ENCODE peak calls at places on chromosomes 3 and 15, in ten cellular contexts. D, G, W, L, I, R, O, F, P and M are unnamed samples. For H3K36me3, the result is how much of the 10 kb centered on the place peaks cover.

GRCh38 chr15:100050877-100051786 is 290.6 kb downstream of the ADAMTS17 start:
- DNase-seq in D (no peak), G (no peak), W (no peak), L (no peak), I (no peak), R (no peak), O (no peak), F (no peak), P (no peak), M (no peak)

GRCh38 chr3:126678691-126679317 is 23.9 kb upstream of the TXNRD3 start:
- DNase-seq in D (no peak), G (no peak), W (no peak), L (no peak), I (no peak), R (no peak), O (no peak), F (no peak), P (no peak), M (no peak)

GRCh38 chr15:39255760-39256159 is 325.1 kb upstream of the THBS1 start:
- DNase-seq in D (no peak), G (no peak), W (no peak), L (no peak), I (no peak), R (no peak), O (no peak), F (peak), P (no peak), M (no peak)

GRCh38 chr3:149095487-149095886 is 9.2 kb upstream of the HLTF start:
- DNase-seq in D (no peak), G (no peak), W (no peak), L (no peak), I (no peak), R (no peak), O (no peak), F (no peak), P (no peak), M (no peak)

GRCh38 chr3:27827041-27827440 is 104.9 kb upstream of the EOMES start:
- DNase-seq in D (no peak), G (peak), W (no peak), L (no peak), I (no peak), R (no peak), O (no peak), F (no peak), P (no peak), M (no peak)

GRCh38 chr3:182258538-182259177 is 534.6 kb upstream of the ATP11B start:
- DNase-seq in D (no peak), G (peak), W (no peak), L (peak), I (no peak), R (peak), O (no peak), F (no peak), P (peak), M (peak)

GRCh38 chr3:58569287-58570001 is 7.7 kb downstream of the FAM107A start:
- DNase-seq in D (no peak), G (no peak), W (no peak), L (no peak), I (no peak), R (no peak), O (no peak), F (no peak), P (no peak), M (no peak)

GRCh38 chr3:9422712-9423424 is 25.5 kb downstream of the SETD5 start:
- DNase-seq in D (peak), G (peak), W (peak), L (peak), I (peak), R (peak), O (no peak), F (peak), P (peak), M (peak)

GRCh38 chr3:3984053-3984452 is 184.8 kb downstream of the LRRN1 start:
- DNase-seq in D (no peak), G (no peak), W (no peak), L (no peak), I (no peak), R (no peak), O (no peak), F (no peak), P (no peak), M (no peak)

GRCh38 chr3:168991813-168992212 is 671.7 kb downstream of the MECOM start:
- DNase-seq in D (no peak), G (no peak), W (no peak), L (peak), I (no peak), R (no peak), O (no peak), F (no peak), P (no peak), M (no peak)

GRCh38 chr3:27556854-27557253 is 72.7 kb upstream of the SLC4A7 start:
- DNase-seq in D (no peak), G (no peak), W (no peak), L (peak), I (no peak), R (no peak), O (no peak), F (no peak), P (no peak), M (no peak)

GRCh38 chr3:141399200-141399599 is 30.9 kb downstream of the ZBTB38 start:
- DNase-seq in D (no peak), G (peak), W (no peak), L (no peak), I (no peak), R (no peak), O (no peak), F (no peak), P (no peak), M (no peak)

GRCh38 chr3:178507507-178508442 is 28.5 kb upstream of the KCNMB2 start:
- DNase-seq in D (no peak), G (no peak), W (peak), L (peak), I (no peak), R (no peak), O (no peak), F (peak), P (no peak), M (no peak)

GRCh38 chr15:81480645-81481053 is 106.6 kb upstream of the TMC3 start:
- DNase-seq in D (no peak), G (peak), W (peak), L (peak), I (peak), R (peak), O (no peak), F (no peak), P (peak), M (no peak)

GRCh38 chr3:194286747-194287146 is 64.4 kb downstream of the CPN2 start:
- DNase-seq in D (no peak), G (peak), W (no peak), L (no peak), I (no peak), R (peak), O (no peak), F (no peak), P (no peak), M (peak)

GRCh38 chr15:28907338-28907961 is 21.7 kb downstream of the APBA2 start:
- DNase-seq in D (no peak), G (no peak), W (no peak), L (no peak), I (no peak), R (no peak), O (no peak), F (no peak), P (no peak), M (peak)

GRCh38 chr3:71153753-71154152 is 429.8 kb downstream of the FOXP1 start:
- DNase-seq in D (no peak), G (no peak), W (no peak), L (peak), I (no peak), R (no peak), O (no peak), F (no peak), P (no peak), M (no peak)

GRCh38 chr3:84108442-84108971 is 850.3 kb upstream of the CADM2 start:
- DNase-seq in D (no peak), G (peak), W (no peak), L (peak), I (no peak), R (no peak), O (no peak), F (no peak), P (peak), M (no peak)

GRCh38 chr3:166752214-166752613 is 627.9 kb downstream of the ZBBX start:
- DNase-seq in D (no peak), G (no peak), W (no peak), L (peak), I (no peak), R (no peak), O (no peak), F (no peak), P (no peak), M (no peak)

GRCh38 chr15:32998182-32998581 is 196.3 kb downstream of the FMN1 start:
- DNase-seq in D (no peak), G (no peak), W (no peak), L (no peak), I (no peak), R (no peak), O (no peak), F (no peak), P (no peak), M (no peak)

GRCh38 chr3:51953445-51953844 is 1.7 kb upstream of the GPR62 start:
- DNase-seq in D (no peak), G (no peak), W (no peak), L (peak), I (no peak), R (no peak), O (no peak), F (no peak), P (peak), M (no peak)

GRCh38 chr3:125594581-125595011 is 701 bp downstream of the OSBPL11 start:
- DNase-seq in D (no peak), G (peak), W (no peak), L (no peak), I (peak), R (no peak), O (no peak), F (peak), P (peak), M (peak)

GRCh38 chr3:127840671-127841070 is 18.4 kb upstream of the MGLL start:
- DNase-seq in D (no peak), G (no peak), W (no peak), L (no peak), I (no peak), R (no peak), O (no peak), F (no peak), P (no peak), M (no peak)

GRCh38 chr3:47416041-47416440 is 35.2 kb downstream of the PTPN23 start:
- DNase-seq in D (no peak), G (peak), W (no peak), L (no peak), I (no peak), R (no peak), O (no peak), F (no peak), P (no peak), M (peak)

GRCh38 chr3:106610362-106610997 is 741.7 kb upstream of the CBLB start:
- DNase-seq in D (no peak), G (no peak), W (no peak), L (peak), I (no peak), R (no peak), O (no peak), F (no peak), P (peak), M (no peak)

GRCh38 chr15:31214158-31214863 is 112.3 kb upstream of the KLF13 start:
- DNase-seq in D (no peak), G (no peak), W (no peak), L (no peak), I (no peak), R (no peak), O (no peak), F (no peak), P (no peak), M (no peak)

GRCh38 chr3:162704991-162705390 is 1208.4 kb downstream of the OTOL1 start:
- DNase-seq in D (no peak), G (no peak), W (no peak), L (no peak), I (no peak), R (no peak), O (no peak), F (no peak), P (no peak), M (no peak)

GRCh38 chr3:154730221-154730620 is 300.2 kb upstream of the GPR149 start:
- DNase-seq in D (no peak), G (no peak), W (no peak), L (no peak), I (no peak), R (no peak), O (no peak), F (no peak), P (no peak), M (no peak)

GRCh38 chr15:72338148-72338547 is 18.2 kb upstream of the CELF6 start:
- DNase-seq in D (no peak), G (no peak), W (no peak), L (no peak), I (no peak), R (no peak), O (no peak), F (no peak), P (no peak), M (no peak)

GRCh38 chr3:184316792-184317191 is 2.4 kb downstream of the EIF4G1 start:
- DNase-seq in D (no peak), G (no peak), W (no peak), L (no peak), I (no peak), R (no peak), O (no peak), F (no peak), P (no peak), M (peak)

GRCh38 chr3:107579372-107579771 is 56.6 kb downstream of the BBX start:
- DNase-seq in D (no peak), G (no peak), W (no peak), L (no peak), I (no peak), R (no peak), O (no peak), F (no peak), P (no peak), M (no peak)

GRCh38 chr3:129277829-129278271 is 820 bp upstream of the HMCES start:
- DNase-seq in D (no peak), G (peak), W (no peak), L (no peak), I (peak), R (no peak), O (no peak), F (no peak), P (no peak), M (peak)

GRCh38 chr15:67090297-67091072 is 25.1 kb downstream of the SMAD3 start:
- DNase-seq in D (no peak), G (no peak), W (no peak), L (no peak), I (no peak), R (no peak), O (no peak), F (no peak), P (no peak), M (no peak)

GRCh38 chr15:67092726-67093125 is 27.3 kb downstream of the SMAD3 start:
- DNase-seq in D (no peak), G (no peak), W (no peak), L (no peak), I (no peak), R (no peak), O (no peak), F (no peak), P (no peak), M (no peak)

GRCh38 chr15:67091966-67092677 is 26.7 kb downstream of the SMAD3 start:
- DNase-seq in D (no peak), G (peak), W (no peak), L (no peak), I (no peak), R (no peak), O (no peak), F (no peak), P (no peak), M (peak)

GRCh38 chr15:67089218-67090193 is 24.1 kb downstream of the SMAD3 start:
- DNase-seq in D (no peak), G (no peak), W (no peak), L (peak), I (no peak), R (no peak), O (no peak), F (peak), P (peak), M (no peak)

GRCh38 chr15:67091073-67091965 is 25.9 kb downstream of the SMAD3 start:
- DNase-seq in D (no peak), G (no peak), W (peak), L (peak), I (no peak), R (no peak), O (peak), F (peak), P (peak), M (no peak)
- H3K4me3 ChIP-seq in D (no peak), G (no peak), W (no peak), L (peak), I (peak), R (no peak), O (peak), F (no peak), P (no peak), M (no peak)

GRCh38 chr3:63950698-63951097 is 38.5 kb upstream of the SCAANT1 start:
- DNase-seq in D (no peak), G (no peak), W (no peak), L (no peak), I (no peak), R (no peak), O (no peak), F (no peak), P (no peak), M (no peak)
- H3K36me3 ChIP-seq in D (under half), G (under half), W (under half), L (under half), I (under half), R (under half), O (under half), F (under half), P (under half), M (under half)

GRCh38 chr3:140186421-140186920 is 251.5 kb downstream of the CLSTN2 start:
- DNase-seq in D (no peak), G (no peak), W (peak), L (no peak), I (no peak), R (no peak), O (no peak), F (peak), P (peak), M (no peak)
- H3K4me3 ChIP-seq in D (no peak), G (no peak), W (no peak), L (no peak), I (no peak), R (no peak), O (no peak), F (no peak), P (no peak), M (no peak)

GRCh38 chr3:49984424-49984823 is 44.5 kb downstream of the RBM6 start:
- DNase-seq in D (no peak), G (no peak), W (no peak), L (no peak), I (no peak), R (no peak), O (no peak), F (no peak), P (no peak), M (no peak)
- H3K36me3 ChIP-seq in D (under half), G (under half), W (under half), L (under half), I (under half), R (under half), O (under half), F (under half), P (under half), M (under half)

DNA sequence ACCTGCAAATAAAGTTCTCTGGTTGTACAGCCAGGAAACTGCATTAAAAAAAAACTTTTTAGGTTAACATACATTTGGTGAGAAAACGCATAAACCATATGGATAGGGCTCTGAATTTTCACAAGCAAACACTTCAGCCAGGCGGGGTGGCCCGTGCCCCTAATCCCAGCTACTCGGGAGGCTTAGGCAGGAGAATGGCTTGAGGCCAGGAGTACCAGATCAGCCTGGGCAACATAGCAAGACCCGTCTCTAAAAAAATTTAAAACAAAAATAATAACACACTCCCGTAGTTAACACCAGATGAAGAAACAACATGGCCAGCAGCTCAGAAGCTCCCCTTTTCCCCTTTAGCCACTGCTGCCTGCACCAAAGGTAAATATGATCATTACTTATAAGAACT is 3.2 kb upstream of the RPL14 start:
- DNase-seq in D (no peak), G (no peak), W (no peak), L (no peak), I (no peak), R (no peak), O (no peak), F (no peak), P (no peak), M (no peak)
- H3K4me3 ChIP-seq in D (peak), G (no peak), W (no peak), L (peak), I (peak), R (no peak), O (no peak), F (no peak), P (peak), M (peak)

GRCh38 chr3:185688808-185689207 is 102.7 kb downstream of the SENP2 start:
- DNase-seq in D (no peak), G (peak), W (no peak), L (peak), I (no peak), R (no peak), O (no peak), F (no peak), P (peak), M (no peak)

GRCh38 chr3:185691622-185692021 is 105.5 kb downstream of the SENP2 start:
- DNase-seq in D (no peak), G (no peak), W (no peak), L (no peak), I (no peak), R (no peak), O (no peak), F (no peak), P (no peak), M (no peak)

GRCh38 chr3:185685231-185686035 is 99.3 kb downstream of the SENP2 start:
- DNase-seq in D (no peak), G (no peak), W (no peak), L (peak), I (no peak), R (no peak), O (no peak), F (no peak), P (no peak), M (no peak)

DNA sequence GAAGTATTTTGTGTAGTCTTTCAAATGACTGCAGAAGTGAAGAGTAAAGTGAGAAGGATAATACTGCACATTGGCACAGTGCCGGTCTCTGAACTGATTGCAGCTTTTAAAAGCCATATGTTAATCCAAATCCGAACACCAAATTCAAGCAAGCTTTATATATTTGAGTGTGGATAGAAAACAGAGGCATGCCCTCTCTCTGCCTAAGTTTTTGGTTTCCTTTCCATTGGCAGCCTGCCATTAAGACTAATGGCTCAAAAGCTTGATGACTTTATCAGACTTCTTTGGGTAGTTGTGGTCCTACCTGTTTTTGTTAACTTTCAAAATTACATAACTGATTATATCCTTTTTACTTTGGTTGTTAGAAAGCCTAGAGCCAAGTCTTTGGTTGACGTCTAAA is 101.4 kb downstream of the SENP2 start:
- DNase-seq in D (no peak), G (no peak), W (no peak), L (peak), I (no peak), R (no peak), O (no peak), F (no peak), P (peak), M (no peak)
- H3K36me3 ChIP-seq in D (under half), G (under half), W (under half), L (under half), I (under half), R (half or more), O (under half), F (under half), P (under half), M (under half)

GRCh38 chr15:51266548-51266947 is 71.8 kb downstream of the CYP19A1 start:
- DNase-seq in D (no peak), G (peak), W (no peak), L (no peak), I (no peak), R (no peak), O (no peak), F (no peak), P (no peak), M (no peak)

GRCh38 chr15:51269496-51269895 is 68.9 kb downstream of the CYP19A1 start:
- DNase-seq in D (no peak), G (no peak), W (no peak), L (no peak), I (no peak), R (no peak), O (no peak), F (no peak), P (no peak), M (no peak)

GRCh38 chr15:51265037-51265555 is 73.3 kb downstream of the CYP19A1 start:
- DNase-seq in D (no peak), G (no peak), W (no peak), L (no peak), I (no peak), R (no peak), O (no peak), F (no peak), P (no peak), M (no peak)

GRCh38 chr15:51267714-51268105 is 70.7 kb downstream of the CYP19A1 start:
- DNase-seq in D (no peak), G (peak), W (no peak), L (peak), I (no peak), R (no peak), O (no peak), F (no peak), P (no peak), M (peak)

GRCh38 chr15:51267047-51267713 is 71.2 kb downstream of the CYP19A1 start:
- DNase-seq in D (no peak), G (no peak), W (no peak), L (no peak), I (no peak), R (no peak), O (no peak), F (peak), P (no peak), M (peak)
- H3K4me3 ChIP-seq in D (peak), G (no peak), W (peak), L (peak), I (no peak), R (peak), O (no peak), F (no peak), P (peak), M (peak)